ENCODE peak calls at places on chromosomes 16 and 17, in seven cellular contexts. E is AG04450, G is adrenal gland, H is heart right ventricle, A is HFF-Myc, S is cardiac fibroblast, C is progenitor cell of endocrine pancreas. Z is an unnamed sample.

GRCh38 chr17:80424878-80425765 is 10.2 kb downstream of the ENDOV start:
- DNase-seq in E (no peak), G (no peak), H (no peak), A (no peak), S (no peak), C (no peak), Z (no peak)

GRCh38 chr16:15051387-15051951 is 4.4 kb downstream of the NTAN1 start:
- DNase-seq in E (no peak), G (no peak), H (no peak), A (no peak), S (no peak), C (no peak), Z (no peak)

GRCh38 chr16:83717308-83717707 is 90.5 kb upstream of the HSBP1 start:
- DNase-seq in E (no peak), G (no peak), H (no peak), A (no peak), S (no peak), C (no peak), Z (no peak)

GRCh38 chr16:21126518-21126917 is 24.1 kb downstream of the DNAH3 start:
- DNase-seq in E (no peak), G (no peak), H (no peak), A (no peak), S (no peak), C (no peak), Z (no peak)

GRCh38 chr16:65117701-65118448 is 4.0 kb downstream of the CDH11 start:
- DNase-seq in E (peak; percentile 75), G (peak; percentile 68), H (peak; percentile 72), A (peak; percentile 83), S (peak; percentile 89), C (peak; percentile 58), Z (peak; percentile 64)

GRCh38 chr17:79078476-79079190 is 4.0 kb downstream of the ENGASE start:
- DNase-seq in E (no peak), G (no peak), H (no peak), A (no peak), S (no peak), C (no peak), Z (no peak)

GRCh38 chr17:83192161-83192788 is 112.9 kb downstream of the METRNL start:
- DNase-seq in E (no peak), G (no peak), H (no peak), A (no peak), S (no peak), C (no peak), Z (no peak)

GRCh38 chr16:4365014-4365406 is 6.6 kb upstream of the VASN start:
- DNase-seq in E (no peak), G (no peak), H (no peak), A (no peak), S (no peak), C (no peak), Z (no peak)

GRCh38 chr17:12620200-12620720 is 45.4 kb upstream of the MYOCD start:
- DNase-seq in E (no peak), G (no peak), H (no peak), A (peak; percentile 52), S (peak; percentile 26), C (no peak), Z (no peak)

GRCh38 chr16:78446486-78446885 is 347.0 kb downstream of the WWOX start:
- DNase-seq in E (no peak), G (no peak), H (no peak), A (no peak), S (no peak), C (no peak), Z (no peak)

GRCh38 chr17:27245230-27245696 is 48.7 kb upstream of the WSB1 start:
- DNase-seq in E (peak; percentile 82), G (peak; percentile 83), H (peak; percentile 89), A (peak; percentile 72), S (peak; percentile 97), C (peak; percentile 28), Z (peak; percentile 79)

GRCh38 chr17:9021158-9021984 is at the start of gene NTN1:
- DNase-seq in E (no peak), G (peak; percentile 28), H (peak; percentile 43), A (no peak), S (peak; percentile 35), C (peak; percentile 46), Z (no peak)

GRCh38 chr17:1644493-1645206 is 882 bp downstream of the SCARF1 start:
- DNase-seq in E (no peak), G (no peak), H (peak; percentile 49), A (no peak), S (no peak), C (no peak), Z (no peak)

GRCh38 chr17:49741009-49741691 is 22.8 kb downstream of the FAM117A start:
- DNase-seq in E (no peak), G (no peak), H (no peak), A (no peak), S (peak; percentile 51), C (no peak), Z (no peak)

GRCh38 chr16:67934306-67935095 is 2.1 kb downstream of the PSMB10 start:
- DNase-seq in E (no peak), G (no peak), H (no peak), A (no peak), S (no peak), C (no peak), Z (no peak)

GRCh38 chr16:88636488-88637265 is 1.7 kb upstream of the IL17C start:
- DNase-seq in E (no peak), G (no peak), H (no peak), A (no peak), S (no peak), C (no peak), Z (no peak)

GRCh38 chr17:55320594-55321506 is 56.1 kb downstream of the HLF start:
- DNase-seq in E (no peak), G (no peak), H (no peak), A (no peak), S (no peak), C (no peak), Z (no peak)

GRCh38 chr16:89502319-89502843 is 5.8 kb upstream of the SPG7 start:
- DNase-seq in E (no peak), G (no peak), H (no peak), A (no peak), S (peak; percentile 53), C (peak; percentile 26), Z (no peak)

GRCh38 chr17:36527851-36528250 is 6.8 kb downstream of the MYO19 start:
- DNase-seq in E (no peak), G (no peak), H (no peak), A (no peak), S (no peak), C (no peak), Z (no peak)

GRCh38 chr16:82653550-82654511 is 27.1 kb downstream of the CDH13 start:
- DNase-seq in E (peak; percentile 82), G (no peak), H (no peak), A (peak; percentile 97), S (peak; percentile 88), C (no peak), Z (peak; percentile 61)

GRCh38 chr16:2713523-2713922 is 6.5 kb downstream of the PRSS27 start:
- DNase-seq in E (no peak), G (no peak), H (no peak), A (no peak), S (no peak), C (no peak), Z (no peak)

GRCh38 chr17:29159286-29159860 is 20.8 kb downstream of the MYO18A start:
- DNase-seq in E (no peak), G (no peak), H (no peak), A (no peak), S (no peak), C (no peak), Z (no peak)
- TF ChIP-seq CTCF in E (no peak), G (no peak), H (no peak), A (no peak), S (no peak), C (no peak), Z (no peak)

GRCh38 chr16:12147681-12148479 is 171.3 kb downstream of the SNX29 start:
- DNase-seq in E (no peak), G (peak; percentile 20), H (peak; percentile 25), A (no peak), S (no peak), C (no peak), Z (no peak)
- TF ChIP-seq CTCF in E (no peak), G (no peak), H (peak; percentile 29), A (no peak), S (no peak), C (no peak), Z (no peak)

DNA sequence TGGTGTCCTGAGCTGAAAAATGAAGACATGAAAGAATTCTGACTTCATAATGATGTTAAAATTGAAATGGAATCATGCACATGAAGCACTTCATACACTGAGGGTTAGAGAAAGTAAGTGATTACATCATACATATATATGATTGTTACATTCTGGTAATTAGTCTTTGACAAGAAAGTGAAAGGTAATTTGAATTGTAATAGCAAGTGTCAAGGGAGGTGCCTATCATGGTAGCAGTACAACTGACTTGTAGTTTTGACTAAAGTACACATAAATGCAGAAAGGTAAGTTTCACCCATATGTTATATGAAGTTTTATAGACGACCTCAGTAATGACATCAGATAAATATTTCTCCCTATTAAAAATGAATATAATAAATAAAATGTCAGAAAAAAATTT is 1325.0 kb upstream of the GOT2 start:
- DNase-seq in E (no peak), G (no peak), H (no peak), A (no peak), S (no peak), C (no peak), Z (no peak)
- TF ChIP-seq CTCF in E (no peak), G (no peak), H (no peak), A (no peak), S (no peak), C (no peak), Z (no peak)

GRCh38 chr16:56263711-56264608 is 72.7 kb downstream of the GNAO1 start:
- DNase-seq in E (no peak), G (no peak), H (peak; percentile 44), A (no peak), S (no peak), C (no peak), Z (no peak)

GRCh38 chr16:56262879-56263245 is 71.6 kb downstream of the GNAO1 start:
- DNase-seq in E (no peak), G (no peak), H (no peak), A (no peak), S (no peak), C (no peak), Z (no peak)

GRCh38 chr16:56264609-56264972 is 73.3 kb downstream of the GNAO1 start:
- DNase-seq in E (no peak), G (no peak), H (no peak), A (no peak), S (no peak), C (no peak), Z (no peak)

GRCh38 chr16:56260378-56260987 is 69.2 kb downstream of the GNAO1 start:
- DNase-seq in E (no peak), G (no peak), H (no peak), A (no peak), S (no peak), C (no peak), Z (no peak)

DNA sequence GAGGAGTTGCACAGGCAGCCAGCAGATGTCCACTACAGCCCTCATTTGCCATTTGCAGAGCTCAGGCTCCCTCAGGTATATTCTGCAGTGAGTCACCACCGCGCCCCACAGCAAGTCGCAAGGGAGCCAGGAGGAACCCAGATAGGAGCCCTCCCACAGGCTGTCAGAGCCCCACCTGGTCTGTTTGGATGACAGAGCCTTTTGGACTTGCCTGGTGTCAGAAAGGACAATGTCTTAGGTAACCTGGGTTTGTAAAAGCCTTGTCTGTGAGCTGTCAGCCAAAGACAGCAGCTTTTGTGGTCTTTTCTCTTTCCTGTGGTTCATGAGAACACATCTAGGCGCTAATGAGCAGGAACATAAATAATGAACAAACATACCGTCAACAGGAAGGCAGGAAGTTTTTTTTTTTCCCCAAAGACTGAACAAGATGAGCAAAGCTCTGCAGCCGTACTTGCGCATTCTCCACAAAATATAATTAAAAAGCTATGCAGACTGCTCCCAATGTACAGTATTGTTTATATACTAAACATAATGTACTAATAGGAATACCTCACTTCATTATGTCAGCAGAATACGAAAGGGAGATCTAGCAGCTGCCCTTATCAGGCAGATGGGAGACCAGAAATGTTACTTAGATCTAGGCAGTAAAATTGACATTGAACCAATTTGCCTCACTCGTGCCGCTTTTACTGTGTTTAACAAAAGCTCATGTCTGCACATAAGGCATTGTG is 71.0 kb downstream of the GNAO1 start:
- DNase-seq in E (no peak), G (no peak), H (no peak), A (no peak), S (no peak), C (no peak), Z (no peak)
- TF ChIP-seq CTCF in E (no peak), G (no peak), H (no peak), A (no peak), S (no peak), C (no peak), Z (no peak)

Z was measured in AG09319.